ENCODE peak calls at places on chromosomes 13 and 19, in ten cellular contexts. R, G, E, D, N, P, M, W, T and B are unnamed samples.

GRCh38 chr19:48308695-48309586 is 16.4 kb upstream of the EMP3 start:
- DNase-seq in R (no peak), G (peak), E (no peak), D (no peak), N (no peak), P (no peak), M (no peak), W (no peak), T (no peak), B (no peak)

GRCh38 chr19:20503536-20503935 is 62.0 kb downstream of the ZNF737 start:
- DNase-seq in R (no peak), G (no peak), E (no peak), D (peak), N (no peak), P (no peak), M (no peak), W (no peak), T (no peak), B (no peak)

GRCh38 chr13:23629566-23630272 is 59.5 kb downstream of the TNFRSF19 start:
- DNase-seq in R (no peak), G (no peak), E (no peak), D (no peak), N (no peak), P (no peak), M (no peak), W (no peak), T (no peak), B (no peak)

GRCh38 chr19:10316229-10317044 is 622 bp upstream of the FDX2 start:
- DNase-seq in R (no peak), G (no peak), E (no peak), D (no peak), N (no peak), P (no peak), M (no peak), W (no peak), T (no peak), B (no peak)

GRCh38 chr13:90222758-90223157 is 1124.7 kb upstream of the MIR17HG start:
- DNase-seq in R (no peak), G (no peak), E (no peak), D (no peak), N (no peak), P (no peak), M (no peak), W (no peak), T (no peak), B (no peak)

GRCh38 chr13:31951215-31951678 is 80.3 kb upstream of the FRY start:
- DNase-seq in R (no peak), G (no peak), E (no peak), D (peak), N (no peak), P (peak), M (no peak), W (peak), T (no peak), B (peak)

GRCh38 chr13:114112231-114112825 is 20.1 kb downstream of the RASA3 start:
- DNase-seq in R (no peak), G (no peak), E (no peak), D (no peak), N (no peak), P (peak), M (no peak), W (no peak), T (peak), B (no peak)

GRCh38 chr19:50377051-50377441 is 789 bp downstream of the NR1H2 start:
- DNase-seq in R (no peak), G (no peak), E (peak), D (peak), N (peak), P (no peak), M (no peak), W (no peak), T (no peak), B (no peak)

GRCh38 chr19:11887618-11888531 is at the start of gene ZNF69:
- DNase-seq in R (no peak), G (peak), E (no peak), D (peak), N (peak), P (peak), M (peak), W (peak), T (peak), B (peak)

GRCh38 chr13:113343692-113343968 is 20.3 kb downstream of the GRTP1 start:
- DNase-seq in R (no peak), G (no peak), E (no peak), D (no peak), N (no peak), P (no peak), M (no peak), W (no peak), T (no peak), B (no peak)

GRCh38 chr19:46426035-46426505 is 2.7 kb downstream of the PNMA8C start:
- DNase-seq in R (no peak), G (no peak), E (no peak), D (no peak), N (no peak), P (no peak), M (no peak), W (no peak), T (no peak), B (no peak)

GRCh38 chr19:34171539-34171876 is 796 bp upstream of the LSM14A start:
- DNase-seq in R (no peak), G (no peak), E (no peak), D (no peak), N (no peak), P (no peak), M (peak), W (no peak), T (no peak), B (peak)

GRCh38 chr19:57560049-57560491 is 407 bp upstream of the ZNF550 start:
- DNase-seq in R (peak), G (no peak), E (no peak), D (no peak), N (no peak), P (peak), M (no peak), W (no peak), T (peak), B (peak)

GRCh38 chr19:13212759-13213330 is 62.6 kb downstream of the IER2 start:
- DNase-seq in R (no peak), G (no peak), E (peak), D (peak), N (peak), P (no peak), M (peak), W (no peak), T (peak), B (peak)

GRCh38 chr19:38665950-38666661 is 18.7 kb downstream of the ACTN4 start:
- DNase-seq in R (no peak), G (no peak), E (no peak), D (no peak), N (no peak), P (peak), M (no peak), W (no peak), T (no peak), B (no peak)

GRCh38 chr13:114131581-114132418 is 623 bp downstream of the RASA3 start:
- DNase-seq in R (no peak), G (no peak), E (no peak), D (no peak), N (peak), P (peak), M (no peak), W (no peak), T (no peak), B (peak)

GRCh38 chr13:29934531-29935308 is 84.3 kb upstream of the UBL3 start:
- DNase-seq in R (no peak), G (no peak), E (no peak), D (no peak), N (no peak), P (no peak), M (no peak), W (no peak), T (peak), B (no peak)

GRCh38 chr13:39401756-39402155 is 201.2 kb downstream of the LHFPL6 start:
- DNase-seq in R (no peak), G (no peak), E (no peak), D (no peak), N (no peak), P (no peak), M (no peak), W (no peak), T (no peak), B (no peak)

GRCh38 chr13:76672422-76672821 is 213.8 kb downstream of the KCTD12 start:
- DNase-seq in R (no peak), G (no peak), E (no peak), D (no peak), N (no peak), P (no peak), M (no peak), W (no peak), T (no peak), B (no peak)

GRCh38 chr13:32476892-32477291 is 49.0 kb upstream of the N4BP2L1 start:
- DNase-seq in R (no peak), G (no peak), E (no peak), D (no peak), N (no peak), P (no peak), M (no peak), W (no peak), T (no peak), B (no peak)

GRCh38 chr13:89920461-89920860 is 1427.0 kb upstream of the MIR17HG start:
- DNase-seq in R (no peak), G (no peak), E (no peak), D (no peak), N (no peak), P (no peak), M (no peak), W (no peak), T (no peak), B (no peak)